ENCODE peak calls at places on chromosomes 3 and 15, in nine cellular contexts. One of them, this sample, is unnamed. For H3K4me1, the result is how much of the 10 kb centered on the place peaks cover.

GRCh38 chr3:52880047-52880446 is 17.3 kb downstream of the STIMATE start:
- DNase-seq in psoas muscle: no peak
- DNase-seq in tibial artery: no peak
- DNase-seq in IMR-90: no peak
- DNase-seq in lower lobe of right lung: no peak
- DNase-seq in Panc1: no peak
- DNase-seq in heart right ventricle: no peak
- DNase-seq in A549: no peak
- DNase-seq in thyroid gland: no peak
- DNase-seq in this sample: no peak

GRCh38 chr3:7536510-7536909 is 675.6 kb downstream of the GRM7 start:
- DNase-seq in psoas muscle: no peak
- DNase-seq in tibial artery: peak
- DNase-seq in IMR-90: no peak
- DNase-seq in lower lobe of right lung: no peak
- DNase-seq in Panc1: no peak
- DNase-seq in heart right ventricle: no peak
- DNase-seq in A549: no peak
- DNase-seq in thyroid gland: peak
- DNase-seq in this sample: peak

GRCh38 chr3:16927485-16927884 is 42.7 kb downstream of the PLCL2 start:
- DNase-seq in psoas muscle: no peak
- DNase-seq in tibial artery: no peak
- DNase-seq in IMR-90: no peak
- DNase-seq in lower lobe of right lung: no peak
- DNase-seq in Panc1: no peak
- DNase-seq in heart right ventricle: no peak
- DNase-seq in A549: no peak
- DNase-seq in thyroid gland: no peak
- DNase-seq in this sample: no peak

GRCh38 chr15:65004993-65005392 is 15.3 kb upstream of the SPG21 start:
- DNase-seq in psoas muscle: no peak
- DNase-seq in tibial artery: no peak
- DNase-seq in IMR-90: no peak
- DNase-seq in lower lobe of right lung: no peak
- DNase-seq in Panc1: no peak
- DNase-seq in heart right ventricle: no peak
- DNase-seq in A549: no peak
- DNase-seq in thyroid gland: no peak
- DNase-seq in this sample: no peak

GRCh38 chr15:88178631-88179030 is 77.9 kb downstream of the NTRK3 start:
- DNase-seq in psoas muscle: no peak
- DNase-seq in tibial artery: no peak
- DNase-seq in IMR-90: no peak
- DNase-seq in lower lobe of right lung: no peak
- DNase-seq in Panc1: no peak
- DNase-seq in heart right ventricle: no peak
- DNase-seq in A549: no peak
- DNase-seq in thyroid gland: no peak
- DNase-seq in this sample: no peak

GRCh38 chr15:85649372-85649771 is 145.4 kb downstream of the KLHL25 start:
- DNase-seq in psoas muscle: no peak
- DNase-seq in tibial artery: no peak
- DNase-seq in IMR-90: peak
- DNase-seq in lower lobe of right lung: no peak
- DNase-seq in Panc1: peak
- DNase-seq in heart right ventricle: no peak
- DNase-seq in A549: peak
- DNase-seq in thyroid gland: no peak
- DNase-seq in this sample: peak

GRCh38 chr3:181316481-181316880 is 326.9 kb upstream of the DNAJC19 start:
- DNase-seq in psoas muscle: no peak
- DNase-seq in tibial artery: no peak
- DNase-seq in IMR-90: peak
- DNase-seq in lower lobe of right lung: no peak
- DNase-seq in Panc1: no peak
- DNase-seq in heart right ventricle: no peak
- DNase-seq in A549: peak
- DNase-seq in thyroid gland: no peak
- DNase-seq in this sample: no peak

GRCh38 chr15:101088788-101089578 is 162.9 kb downstream of the CHSY1 start:
- DNase-seq in psoas muscle: peak
- DNase-seq in tibial artery: peak
- DNase-seq in IMR-90: no peak
- DNase-seq in lower lobe of right lung: peak
- DNase-seq in Panc1: peak
- DNase-seq in heart right ventricle: peak
- DNase-seq in A549: peak
- DNase-seq in thyroid gland: peak
- DNase-seq in this sample: peak

GRCh38 chr15:72797834-72798233 is 14.3 kb upstream of the ADPGK start:
- DNase-seq in psoas muscle: no peak
- DNase-seq in tibial artery: no peak
- DNase-seq in IMR-90: no peak
- DNase-seq in lower lobe of right lung: no peak
- DNase-seq in Panc1: no peak
- DNase-seq in heart right ventricle: no peak
- DNase-seq in A549: no peak
- DNase-seq in thyroid gland: no peak
- DNase-seq in this sample: no peak

GRCh38 chr3:39156421-39156820 is 3.0 kb upstream of the CSRNP1 start:
- DNase-seq in psoas muscle: no peak
- DNase-seq in tibial artery: no peak
- DNase-seq in IMR-90: no peak
- DNase-seq in lower lobe of right lung: no peak
- DNase-seq in Panc1: no peak
- DNase-seq in heart right ventricle: no peak
- DNase-seq in A549: no peak
- DNase-seq in thyroid gland: no peak
- DNase-seq in this sample: no peak

GRCh38 chr3:121981473-121981872 is 40.6 kb downstream of the ILDR1 start:
- DNase-seq in psoas muscle: no peak
- DNase-seq in tibial artery: no peak
- DNase-seq in IMR-90: no peak
- DNase-seq in lower lobe of right lung: no peak
- DNase-seq in Panc1: no peak
- DNase-seq in heart right ventricle: no peak
- DNase-seq in A549: no peak
- DNase-seq in thyroid gland: no peak
- DNase-seq in this sample: no peak

GRCh38 chr3:79846148-79846933 is 78.5 kb upstream of the ROBO1 start:
- DNase-seq in psoas muscle: no peak
- DNase-seq in tibial artery: no peak
- DNase-seq in IMR-90: no peak
- DNase-seq in lower lobe of right lung: no peak
- DNase-seq in Panc1: no peak
- DNase-seq in heart right ventricle: no peak
- DNase-seq in A549: peak
- DNase-seq in thyroid gland: no peak
- DNase-seq in this sample: no peak

GRCh38 chr15:57220220-57220619 is 156.1 kb upstream of the CGNL1 start:
- DNase-seq in psoas muscle: no peak
- DNase-seq in tibial artery: no peak
- DNase-seq in IMR-90: peak
- DNase-seq in lower lobe of right lung: no peak
- DNase-seq in Panc1: no peak
- DNase-seq in heart right ventricle: no peak
- DNase-seq in A549: no peak
- DNase-seq in thyroid gland: no peak
- DNase-seq in this sample: no peak

GRCh38 chr3:69095636-69096035 is 10.9 kb downstream of the ARL6IP5 start:
- DNase-seq in psoas muscle: no peak
- DNase-seq in tibial artery: no peak
- DNase-seq in IMR-90: no peak
- DNase-seq in lower lobe of right lung: no peak
- DNase-seq in Panc1: no peak
- DNase-seq in heart right ventricle: no peak
- DNase-seq in A549: no peak
- DNase-seq in thyroid gland: no peak
- DNase-seq in this sample: peak
- H3K4me1 ChIP-seq in psoas muscle: half or more
- H3K4me1 ChIP-seq in tibial artery: half or more
- H3K4me1 ChIP-seq in IMR-90: under half
- H3K4me1 ChIP-seq in lower lobe of right lung: half or more
- H3K4me1 ChIP-seq in Panc1: under half
- H3K4me1 ChIP-seq in heart right ventricle: half or more
- H3K4me1 ChIP-seq in A549: under half
- H3K4me1 ChIP-seq in thyroid gland: under half
- H3K4me1 ChIP-seq in this sample: half or more

GRCh38 chr15:68725736-68726135 is 95.0 kb downstream of the ANP32A start:
- DNase-seq in psoas muscle: peak
- DNase-seq in tibial artery: peak
- DNase-seq in IMR-90: peak
- DNase-seq in lower lobe of right lung: peak
- DNase-seq in Panc1: no peak
- DNase-seq in heart right ventricle: peak
- DNase-seq in A549: no peak
- DNase-seq in thyroid gland: no peak
- DNase-seq in this sample: peak
- TF ChIP-seq CTCF in psoas muscle: no peak
- TF ChIP-seq CTCF in tibial artery: no peak
- TF ChIP-seq CTCF in IMR-90: no peak
- TF ChIP-seq CTCF in lower lobe of right lung: no peak
- TF ChIP-seq CTCF in Panc1: no peak
- TF ChIP-seq CTCF in heart right ventricle: no peak
- TF ChIP-seq CTCF in A549: no peak
- TF ChIP-seq CTCF in thyroid gland: no peak
- TF ChIP-seq CTCF in this sample: no peak

GRCh38 chr15:51240066-51240465 is 98.3 kb downstream of the CYP19A1 start:
- DNase-seq in psoas muscle: no peak
- DNase-seq in tibial artery: no peak
- DNase-seq in IMR-90: no peak
- DNase-seq in lower lobe of right lung: no peak
- DNase-seq in Panc1: no peak
- DNase-seq in heart right ventricle: no peak
- DNase-seq in A549: no peak
- DNase-seq in thyroid gland: no peak
- DNase-seq in this sample: no peak

GRCh38 chr15:51237816-51238215 is 100.6 kb downstream of the CYP19A1 start:
- DNase-seq in psoas muscle: no peak
- DNase-seq in tibial artery: no peak
- DNase-seq in IMR-90: no peak
- DNase-seq in lower lobe of right lung: no peak
- DNase-seq in Panc1: no peak
- DNase-seq in heart right ventricle: no peak
- DNase-seq in A549: no peak
- DNase-seq in thyroid gland: no peak
- DNase-seq in this sample: no peak

GRCh38 chr15:51244366-51244977 is 93.9 kb downstream of the CYP19A1 start:
- DNase-seq in psoas muscle: no peak
- DNase-seq in tibial artery: no peak
- DNase-seq in IMR-90: peak
- DNase-seq in lower lobe of right lung: no peak
- DNase-seq in Panc1: no peak
- DNase-seq in heart right ventricle: no peak
- DNase-seq in A549: no peak
- DNase-seq in thyroid gland: no peak
- DNase-seq in this sample: no peak

GRCh38 chr15:51245628-51246027 is 92.8 kb downstream of the CYP19A1 start:
- DNase-seq in psoas muscle: no peak
- DNase-seq in tibial artery: no peak
- DNase-seq in IMR-90: no peak
- DNase-seq in lower lobe of right lung: no peak
- DNase-seq in Panc1: no peak
- DNase-seq in heart right ventricle: no peak
- DNase-seq in A549: no peak
- DNase-seq in thyroid gland: no peak
- DNase-seq in this sample: no peak

DNA sequence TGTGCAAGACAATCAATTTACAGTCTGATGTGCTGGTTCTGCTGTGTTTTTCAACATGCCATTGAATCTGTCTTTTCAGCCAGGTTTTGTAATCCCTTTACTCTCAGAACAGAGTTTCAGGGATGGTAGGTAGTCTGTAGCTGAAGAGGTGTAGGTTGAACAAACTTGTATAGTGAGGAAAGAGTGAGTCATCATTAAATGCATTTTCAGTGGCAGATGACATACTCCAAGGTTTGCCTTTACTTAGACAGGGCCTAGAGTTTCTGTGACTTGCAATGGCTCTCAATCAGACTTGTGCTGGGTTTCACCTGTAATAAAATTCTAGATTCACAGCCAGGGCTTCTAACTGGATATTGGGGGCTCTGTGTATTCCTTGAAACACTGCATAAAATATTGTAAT is 94.6 kb downstream of the CYP19A1 start:
- DNase-seq in psoas muscle: no peak
- DNase-seq in tibial artery: no peak
- DNase-seq in IMR-90: peak
- DNase-seq in lower lobe of right lung: no peak
- DNase-seq in Panc1: no peak
- DNase-seq in heart right ventricle: no peak
- DNase-seq in A549: no peak
- DNase-seq in thyroid gland: no peak
- DNase-seq in this sample: no peak
- H3K4me1 ChIP-seq in psoas muscle: under half
- H3K4me1 ChIP-seq in tibial artery: under half
- H3K4me1 ChIP-seq in IMR-90: under half
- H3K4me1 ChIP-seq in lower lobe of right lung: under half
- H3K4me1 ChIP-seq in Panc1: under half
- H3K4me1 ChIP-seq in heart right ventricle: under half
- H3K4me1 ChIP-seq in A549: under half
- H3K4me1 ChIP-seq in thyroid gland: under half
- H3K4me1 ChIP-seq in this sample: under half

DNA sequence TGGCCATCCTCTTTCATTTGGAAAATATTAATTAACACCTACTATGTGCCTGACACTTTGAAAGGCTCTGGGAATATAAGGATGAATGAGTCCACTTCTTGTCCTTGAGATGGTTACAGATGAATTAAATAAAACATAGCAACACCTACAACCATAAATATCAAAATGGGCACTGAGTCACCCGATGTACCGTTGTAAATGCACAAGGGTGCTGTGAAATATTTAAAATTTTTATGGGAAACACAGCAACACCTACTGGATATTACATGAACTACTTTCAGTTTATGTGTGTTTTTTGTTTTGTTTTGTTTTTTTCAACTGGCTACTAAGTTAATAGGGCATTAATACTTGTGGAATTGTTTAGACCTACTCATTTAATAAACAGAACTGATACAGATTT is 239.0 kb upstream of the NAALADL2 start:
- DNase-seq in psoas muscle: no peak
- DNase-seq in tibial artery: no peak
- DNase-seq in IMR-90: no peak
- DNase-seq in lower lobe of right lung: no peak
- DNase-seq in Panc1: no peak
- DNase-seq in heart right ventricle: no peak
- DNase-seq in A549: peak
- DNase-seq in thyroid gland: no peak
- DNase-seq in this sample: no peak
- TF ChIP-seq CTCF in psoas muscle: no peak
- TF ChIP-seq CTCF in tibial artery: no peak
- TF ChIP-seq CTCF in IMR-90: peak
- TF ChIP-seq CTCF in lower lobe of right lung: no peak
- TF ChIP-seq CTCF in Panc1: peak
- TF ChIP-seq CTCF in heart right ventricle: peak
- TF ChIP-seq CTCF in A549: peak
- TF ChIP-seq CTCF in thyroid gland: no peak
- TF ChIP-seq CTCF in this sample: peak